ENCODE peak calls at places on chromosomes 16 and 17, in eight cellular contexts. Q is right atrium auricular region, Y is upper lobe of right lung, B is tibial artery, D is fibroblast of mammary gland, V is adrenal gland, X is colonic mucosa, F is kidney epithelial cell. H is an unnamed sample.

GRCh38 chr17:47266782-47267181 is 13.2 kb downstream of the ITGB3 start:
- DNase-seq in Q (no peak), Y (no peak), B (no peak), D (peak; percentile 71), V (no peak), X (no peak), F (no peak), H (no peak)

GRCh38 chr17:80260791-80261158 is at the start of gene RNF213:
- DNase-seq in Q (no peak), Y (peak; percentile 83), B (peak; percentile 77), D (no peak), V (peak; percentile 51), X (peak; percentile 49), F (no peak), H (no peak)

GRCh38 chr17:54180919-54181318 is 358.2 kb downstream of the KIF2B start:
- DNase-seq in Q (no peak), Y (no peak), B (no peak), D (no peak), V (no peak), X (no peak), F (no peak), H (no peak)

GRCh38 chr16:17106243-17106791 is 364.4 kb downstream of the XYLT1 start:
- DNase-seq in Q (no peak), Y (no peak), B (no peak), D (no peak), V (no peak), X (no peak), F (no peak), H (no peak)

GRCh38 chr17:79993390-79994221 is 42.1 kb downstream of the TBC1D16 start:
- DNase-seq in Q (peak; percentile 90), Y (peak; percentile 91), B (peak; percentile 72), D (peak; percentile 93), V (peak; percentile 90), X (peak; percentile 78), F (peak; percentile 28), H (peak; percentile 75)

GRCh38 chr17:8631554-8631877 is 991 bp upstream of the MYH10 start:
- DNase-seq in Q (no peak), Y (no peak), B (no peak), D (peak; percentile 15), V (no peak), X (no peak), F (no peak), H (no peak)

GRCh38 chr16:19967963-19968362 is 83.3 kb upstream of the GPRC5B start:
- DNase-seq in Q (no peak), Y (no peak), B (no peak), D (no peak), V (no peak), X (no peak), F (no peak), H (no peak)

GRCh38 chr16:85994492-85995433 is 95.8 kb downstream of the IRF8 start:
- DNase-seq in Q (no peak), Y (no peak), B (no peak), D (peak; percentile 3), V (no peak), X (no peak), F (no peak), H (no peak)

GRCh38 chr17:38560503-38561318 is 45.0 kb downstream of the SRCIN1 start:
- DNase-seq in Q (no peak), Y (no peak), B (no peak), D (peak; percentile 39), V (no peak), X (no peak), F (no peak), H (no peak)

GRCh38 chr17:79852748-79853147 is 13.5 kb upstream of the CBX4 start:
- DNase-seq in Q (no peak), Y (no peak), B (no peak), D (peak; percentile 50), V (no peak), X (no peak), F (no peak), H (no peak)

GRCh38 chr17:45143767-45144198 is 4.5 kb upstream of the HEXIM1 start:
- DNase-seq in Q (peak; percentile 90), Y (peak; percentile 84), B (peak; percentile 98), D (peak; percentile 92), V (peak; percentile 91), X (peak; percentile 71), F (no peak), H (no peak)

GRCh38 chr17:42403150-42403549 is 14.9 kb upstream of the STAT3 start:
- DNase-seq in Q (no peak), Y (no peak), B (no peak), D (no peak), V (no peak), X (peak; percentile 47), F (no peak), H (no peak)

GRCh38 chr17:2138318-2138717 is 83.4 kb downstream of the HIC1 start:
- DNase-seq in Q (no peak), Y (no peak), B (no peak), D (no peak), V (peak; percentile 45), X (no peak), F (no peak), H (no peak)

GRCh38 chr17:76271669-76272540 is 6.8 kb downstream of the UBALD2 start:
- DNase-seq in Q (no peak), Y (peak; percentile 76), B (no peak), D (no peak), V (no peak), X (no peak), F (no peak), H (no peak)

GRCh38 chr16:49799172-49799571 is 56.7 kb downstream of the ZNF423 start:
- DNase-seq in Q (no peak), Y (no peak), B (no peak), D (no peak), V (no peak), X (no peak), F (no peak), H (no peak)

GRCh38 chr17:53313746-53314145 is 509.0 kb upstream of the KIF2B start:
- DNase-seq in Q (no peak), Y (no peak), B (no peak), D (no peak), V (no peak), X (no peak), F (no peak), H (no peak)

GRCh38 chr17:72403713-72404209 is 282.9 kb downstream of the SOX9 start:
- DNase-seq in Q (no peak), Y (no peak), B (no peak), D (no peak), V (no peak), X (peak; percentile 56), F (no peak), H (no peak)

GRCh38 chr17:62193297-62193696 is 128.2 kb upstream of the MED13 start:
- DNase-seq in Q (no peak), Y (no peak), B (no peak), D (no peak), V (no peak), X (no peak), F (no peak), H (peak; percentile 6)

GRCh38 chr17:17076066-17076465 is 33.8 kb downstream of the MPRIP start:
- DNase-seq in Q (no peak), Y (peak; percentile 33), B (peak; percentile 46), D (no peak), V (no peak), X (no peak), F (no peak), H (no peak)

GRCh38 chr16:67283039-67283825 is 3.9 kb downstream of the PLEKHG4 start:
- DNase-seq in Q (no peak), Y (no peak), B (no peak), D (peak; percentile 64), V (no peak), X (no peak), F (no peak), H (no peak)

GRCh38 chr17:40124279-40125141 is 2.7 kb downstream of the MSL1 start:
- DNase-seq in Q (no peak), Y (no peak), B (no peak), D (no peak), V (no peak), X (peak; percentile 53), F (no peak), H (no peak)

GRCh38 chr16:84893849-84894599 is 74.2 kb downstream of the CRISPLD2 start:
- DNase-seq in Q (no peak), Y (no peak), B (no peak), D (no peak), V (no peak), X (no peak), F (no peak), H (no peak)

GRCh38 chr17:34378664-34379101 is 15.7 kb upstream of the CCL1 start:
- DNase-seq in Q (no peak), Y (no peak), B (no peak), D (no peak), V (no peak), X (no peak), F (no peak), H (no peak)
- H3K4me3 ChIP-seq in Q (no peak overlapping the region), Y (peak overlapping the region; percentile 25), B (no peak overlapping the region), D (no peak overlapping the region), V (no peak overlapping the region), X (no peak overlapping the region), F (no peak overlapping the region), H (no peak overlapping the region)

GRCh38 chr16:30964540-30965226 is 7.1 kb downstream of the SETD1A start:
- DNase-seq in Q (no peak), Y (no peak), B (no peak), D (no peak), V (no peak), X (no peak), F (no peak), H (no peak)
- TF ChIP-seq CTCF in Q (no peak), Y (no peak), B (no peak), D (no peak), V (no peak), X (no peak), F (no peak), H (no peak)

DNA sequence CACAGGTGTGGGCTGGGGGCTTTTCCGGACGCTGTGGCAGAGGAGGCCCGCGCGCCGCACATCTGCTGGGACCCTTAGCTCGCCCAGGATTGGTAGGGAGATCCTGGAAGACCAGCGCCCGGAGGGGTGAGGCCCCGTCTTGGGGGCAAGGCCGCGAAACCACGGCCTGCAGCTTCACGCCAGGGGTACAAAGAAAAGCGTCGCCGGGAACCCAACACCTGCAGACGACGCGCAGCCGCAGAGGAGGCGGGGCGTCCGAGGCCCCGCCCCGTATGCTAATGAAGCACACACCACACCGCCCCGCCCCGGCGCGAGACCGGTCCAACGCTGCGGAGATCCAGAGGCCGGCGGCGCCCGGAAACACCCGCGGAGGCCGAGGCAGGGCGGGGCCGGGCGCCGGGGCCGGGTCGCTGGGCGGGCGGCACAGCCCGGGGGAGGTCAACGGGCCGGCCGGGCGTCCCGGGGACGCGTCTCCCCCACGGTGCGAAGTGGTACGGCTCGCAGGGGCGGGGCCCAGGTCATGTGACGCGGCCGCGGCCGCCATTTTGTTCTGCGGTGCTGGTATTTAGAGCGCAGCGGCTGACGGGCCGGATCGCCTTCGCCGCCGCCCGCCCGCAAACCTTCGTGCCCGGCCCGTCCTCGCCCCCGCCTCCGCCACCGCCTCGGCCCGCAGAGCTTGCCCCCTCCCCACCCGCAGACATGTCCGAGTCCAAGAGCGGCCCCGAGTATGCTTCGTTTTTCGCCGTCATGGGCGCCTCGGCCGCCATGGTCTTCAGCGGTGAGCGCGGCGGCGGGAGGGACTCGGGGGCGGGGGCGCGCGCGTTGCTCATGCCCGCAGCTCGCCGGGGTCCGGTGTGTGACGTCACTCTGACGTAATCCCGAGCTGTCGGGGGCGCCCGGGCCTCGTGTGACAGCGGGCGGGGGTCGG is at the start of gene ATP6V0C:
- DNase-seq in Q (peak; percentile 93), Y (peak; percentile 97), B (peak; percentile 95), D (peak; percentile 77), V (peak; percentile 94), X (peak; percentile 94), F (peak; percentile 48), H (peak; percentile 62)
- H3K4me3 ChIP-seq in Q (peak within 1 kb of the TSS; percentile 91), Y (peak within 1 kb of the TSS; percentile 88), B (peak within 1 kb of the TSS; percentile 89), D (peak within 1 kb of the TSS; percentile 86), V (peak within 1 kb of the TSS; percentile 86), X (peak within 1 kb of the TSS; percentile 58), F (peak within 1 kb of the TSS; percentile 93), H (peak within 1 kb of the TSS; percentile 91)

GRCh38 chr16:12450381-12450780 is 353.3 kb downstream of the CPPED1 start:
- DNase-seq in Q (no peak), Y (no peak), B (no peak), D (no peak), V (no peak), X (no peak), F (no peak), H (no peak)
- TF ChIP-seq CTCF in Q (no peak), Y (no peak), B (no peak), D (no peak), V (no peak), X (no peak), F (no peak), H (no peak)

H was measured in retinal pigment epithelial cell.